ENCODE peak calls at places on chromosome 13, in six cellular contexts. One of them, this sample, is unnamed.

GRCh38 chr13:21637296-21637695 is 33.3 kb upstream of the MICU2 start:
- DNase-seq in activated CD4-positive, alpha-beta T cell treated with anti-CD3 and anti-CD28 coated beads for 36 hours: peak
- DNase-seq in T-cell: no peak
- DNase-seq in ureter: peak
- DNase-seq in NCI-H1105: peak
- DNase-seq in T-helper 2 cell: peak
- DNase-seq in this sample: peak

GRCh38 chr13:75635621-75636338 is at the start of gene LMO7:
- DNase-seq in ureter: peak
- DNase-seq in activated CD4-positive, alpha-beta T cell treated with anti-CD3 and anti-CD28 coated beads for 36 hours: peak
- DNase-seq in T-cell: peak
- DNase-seq in NCI-H1105: no peak
- DNase-seq in T-helper 2 cell: peak
- DNase-seq in this sample: no peak

GRCh38 chr13:79451500-79451962 is 29.4 kb upstream of the NDFIP2 start:
- DNase-seq in T-cell: peak
- DNase-seq in T-helper 2 cell: peak
- DNase-seq in NCI-H1105: no peak
- DNase-seq in ureter: no peak
- DNase-seq in activated CD4-positive, alpha-beta T cell treated with anti-CD3 and anti-CD28 coated beads for 36 hours: peak
- DNase-seq in this sample: no peak

GRCh38 chr13:41788552-41788951 is 172.4 kb downstream of the VWA8 start:
- DNase-seq in T-cell: no peak
- DNase-seq in ureter: no peak
- DNase-seq in NCI-H1105: no peak
- DNase-seq in T-helper 2 cell: no peak
- DNase-seq in activated CD4-positive, alpha-beta T cell treated with anti-CD3 and anti-CD28 coated beads for 36 hours: no peak
- DNase-seq in this sample: no peak

GRCh38 chr13:41552031-41552430 is 94.7 kb downstream of the RGCC start:
- DNase-seq in T-cell: no peak
- DNase-seq in NCI-H1105: no peak
- DNase-seq in ureter: no peak
- DNase-seq in T-helper 2 cell: no peak
- DNase-seq in activated CD4-positive, alpha-beta T cell treated with anti-CD3 and anti-CD28 coated beads for 36 hours: no peak
- DNase-seq in this sample: no peak

GRCh38 chr13:93169980-93170379 is 56.6 kb upstream of the GPC6 start:
- DNase-seq in activated CD4-positive, alpha-beta T cell treated with anti-CD3 and anti-CD28 coated beads for 36 hours: no peak
- DNase-seq in T-cell: no peak
- DNase-seq in ureter: no peak
- DNase-seq in NCI-H1105: no peak
- DNase-seq in T-helper 2 cell: no peak
- DNase-seq in this sample: no peak

GRCh38 chr13:75610466-75610865 is 25.7 kb upstream of the LMO7 start:
- DNase-seq in NCI-H1105: no peak
- DNase-seq in T-cell: no peak
- DNase-seq in activated CD4-positive, alpha-beta T cell treated with anti-CD3 and anti-CD28 coated beads for 36 hours: no peak
- DNase-seq in ureter: no peak
- DNase-seq in T-helper 2 cell: no peak
- DNase-seq in this sample: no peak

GRCh38 chr13:110687736-110688135 is 18.2 kb downstream of the CARS2 start:
- DNase-seq in activated CD4-positive, alpha-beta T cell treated with anti-CD3 and anti-CD28 coated beads for 36 hours: no peak
- DNase-seq in NCI-H1105: no peak
- DNase-seq in T-cell: no peak
- DNase-seq in ureter: no peak
- DNase-seq in T-helper 2 cell: no peak
- DNase-seq in this sample: no peak

GRCh38 chr13:44622701-44623100 is 46.6 kb upstream of the TSC22D1 start:
- DNase-seq in T-helper 2 cell: no peak
- DNase-seq in ureter: no peak
- DNase-seq in activated CD4-positive, alpha-beta T cell treated with anti-CD3 and anti-CD28 coated beads for 36 hours: no peak
- DNase-seq in NCI-H1105: no peak
- DNase-seq in T-cell: no peak
- DNase-seq in this sample: no peak

This sample was measured in NCI-H510A treated with DMSO at 0.1 percent for 48 hours.